ENCODE peak calls at places on chromosomes 5 and 9, in seven cellular contexts. I is lower lobe of right lung; V is HepG2; J is OCI-LY7; D is H1; U is cardiac muscle cell; R is CD8-positive, alpha-beta T cell. H is an unnamed sample. For H3K4me1, the result is how much of the 10 kb centered on the place peaks cover.

GRCh38 chr9:135792268-135793128 is 90.5 kb downstream of the KCNT1 start:
- DNase-seq in I (no peak), V (peak), J (no peak), D (no peak), U (no peak), R (no peak), H (no peak)

GRCh38 chr5:81022688-81023084 is 62.5 kb downstream of the RASGRF2 start:
- DNase-seq in I (no peak), V (no peak), J (no peak), D (no peak), U (no peak), R (no peak), H (no peak)

GRCh38 chr5:179319741-179320281 is 25.4 kb downstream of the ADAMTS2 start:
- DNase-seq in I (peak), V (no peak), J (no peak), D (no peak), U (no peak), R (no peak), H (no peak)

GRCh38 chr5:175443514-175444059 is 395 bp downstream of the DRD1 start:
- DNase-seq in I (no peak), V (no peak), J (no peak), D (no peak), U (no peak), R (no peak), H (no peak)

GRCh38 chr5:53303105-53303504 is 177.3 kb upstream of the FST start:
- DNase-seq in I (no peak), V (no peak), J (no peak), D (no peak), U (no peak), R (no peak), H (no peak)

GRCh38 chr5:160233215-160233614 is 3.9 kb downstream of the FABP6 start:
- DNase-seq in I (no peak), V (no peak), J (no peak), D (no peak), U (no peak), R (no peak), H (no peak)

GRCh38 chr9:120445974-120446373 is 134.0 kb downstream of the CDK5RAP2 start:
- DNase-seq in I (no peak), V (no peak), J (peak), D (no peak), U (no peak), R (no peak), H (no peak)

GRCh38 chr5:110386782-110387181 is 339.7 kb downstream of the TMEM232 start:
- DNase-seq in I (no peak), V (peak), J (no peak), D (no peak), U (no peak), R (no peak), H (no peak)

GRCh38 chr9:26667882-26668281 is 224.7 kb downstream of the CAAP1 start:
- DNase-seq in I (no peak), V (no peak), J (no peak), D (no peak), U (no peak), R (no peak), H (no peak)

GRCh38 chr5:94463739-94464138 is 154.7 kb downstream of the KIAA0825 start:
- DNase-seq in I (no peak), V (no peak), J (no peak), D (no peak), U (no peak), R (no peak), H (no peak)

GRCh38 chr5:160792281-160792680 is 59.7 kb downstream of the ATP10B start:
- DNase-seq in I (no peak), V (no peak), J (no peak), D (no peak), U (no peak), R (no peak), H (no peak)

DNA sequence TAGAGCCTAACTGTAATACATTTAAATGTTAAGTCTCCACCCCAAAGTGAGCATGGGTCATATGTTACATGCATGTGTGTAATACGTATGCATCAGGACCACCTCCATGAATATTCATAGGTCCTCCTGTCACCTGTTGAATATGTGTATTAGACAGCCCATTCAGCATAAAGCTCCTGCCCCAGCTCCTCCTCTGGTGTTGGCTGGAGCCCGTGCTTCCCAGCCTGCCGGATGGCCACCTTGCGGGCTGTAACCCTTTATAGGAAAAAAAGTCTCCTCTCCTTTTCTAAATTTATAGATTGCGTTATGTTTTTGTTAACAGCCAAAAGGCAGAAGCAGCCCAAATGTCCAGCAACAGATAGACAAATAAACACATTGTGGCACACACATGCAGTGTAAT is 299.5 kb downstream of the MED10 start:
- DNase-seq in I (no peak), V (no peak), J (no peak), D (no peak), U (no peak), R (no peak), H (no peak)
- H3K4me1 ChIP-seq in I (under half), V (under half), J (under half), D (under half), U (under half), R (under half), H (under half)

GRCh38 chr5:148585988-148586387 is 68.3 kb downstream of the HTR4 start:
- DNase-seq in I (no peak), V (no peak), J (no peak), D (no peak), U (no peak), R (no peak), H (no peak)
- TF ChIP-seq CTCF in I (no peak), V (no peak), J (peak), D (peak), U (peak), R (no peak), H (peak)

DNA sequence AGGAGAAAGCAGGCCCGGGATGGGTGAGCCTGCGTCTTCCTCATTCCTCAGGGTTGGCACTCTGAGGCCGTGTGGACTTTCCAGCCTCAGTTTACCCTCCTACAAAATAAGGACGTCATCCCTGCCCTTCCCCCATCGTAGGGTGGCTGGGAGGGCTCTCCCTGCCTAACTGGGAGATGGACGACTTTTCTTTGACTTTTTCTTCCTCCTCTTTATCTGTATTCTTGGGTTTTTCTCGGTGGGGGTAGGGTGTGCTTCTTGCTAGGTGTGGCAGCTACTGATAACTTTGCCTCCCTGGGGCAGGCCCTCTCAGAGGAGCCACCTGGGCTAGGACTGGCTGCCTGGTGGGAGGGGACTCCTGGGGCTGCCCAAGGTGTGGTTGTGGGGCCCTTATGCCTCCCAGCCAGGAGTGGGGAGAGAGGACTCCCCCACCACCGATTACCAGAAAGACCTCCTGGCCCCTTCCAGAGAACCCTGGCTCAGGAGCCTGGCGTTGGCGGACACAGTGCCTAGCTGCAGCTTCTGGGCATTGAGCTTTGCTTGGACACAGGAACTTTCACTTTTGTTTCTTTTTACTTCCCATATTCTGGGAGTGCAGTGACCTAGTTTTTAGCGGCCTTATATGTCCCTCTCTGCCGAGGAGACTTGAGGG is 6.1 kb downstream of the GLIPR2 start:
- DNase-seq in I (no peak), V (no peak), J (no peak), D (no peak), U (no peak), R (no peak), H (no peak)
- H3K4me1 ChIP-seq in I (half or more), V (under half), J (under half), D (under half), U (under half), R (half or more), H (under half)

GRCh38 chr9:37406603-37407401 is 15.7 kb upstream of the GRHPR start:
- DNase-seq in I (no peak), V (no peak), J (no peak), D (no peak), U (no peak), R (no peak), H (no peak)

GRCh38 chr9:37407468-37407867 is 15.0 kb upstream of the GRHPR start:
- DNase-seq in I (no peak), V (peak), J (peak), D (no peak), U (no peak), R (no peak), H (no peak)

GRCh38 chr9:37405764-37406380 is 16.6 kb upstream of the GRHPR start:
- DNase-seq in I (no peak), V (no peak), J (no peak), D (no peak), U (no peak), R (no peak), H (no peak)

GRCh38 chr9:37405350-37405749 is 17.1 kb upstream of the GRHPR start:
- DNase-seq in I (no peak), V (no peak), J (peak), D (no peak), U (no peak), R (no peak), H (no peak)

DNA sequence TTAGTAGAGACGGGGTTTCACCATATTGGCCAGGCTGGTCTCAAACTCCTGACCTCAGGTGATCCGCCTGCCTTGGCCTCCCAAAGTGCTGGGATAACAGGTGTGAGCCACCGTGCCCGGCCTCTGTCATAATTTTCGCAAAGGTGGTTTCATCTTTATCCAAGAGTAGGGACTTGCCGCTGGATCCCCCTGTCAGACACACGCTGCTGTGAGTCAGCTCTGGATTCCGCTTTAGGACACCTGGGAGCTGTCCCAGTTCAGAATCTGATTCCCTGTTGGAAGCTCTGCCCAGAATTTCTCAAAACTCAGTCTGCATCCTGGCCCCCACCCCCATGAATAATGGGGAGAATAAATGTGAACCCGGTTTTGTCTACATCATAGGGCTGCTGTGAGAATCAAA is 17.9 kb upstream of the GRHPR start:
- DNase-seq in I (no peak), V (no peak), J (peak), D (no peak), U (no peak), R (no peak), H (no peak)
- TF ChIP-seq CTCF in I (no peak), V (no peak), J (no peak), D (no peak), U (no peak), R (no peak), H (no peak)

DNA sequence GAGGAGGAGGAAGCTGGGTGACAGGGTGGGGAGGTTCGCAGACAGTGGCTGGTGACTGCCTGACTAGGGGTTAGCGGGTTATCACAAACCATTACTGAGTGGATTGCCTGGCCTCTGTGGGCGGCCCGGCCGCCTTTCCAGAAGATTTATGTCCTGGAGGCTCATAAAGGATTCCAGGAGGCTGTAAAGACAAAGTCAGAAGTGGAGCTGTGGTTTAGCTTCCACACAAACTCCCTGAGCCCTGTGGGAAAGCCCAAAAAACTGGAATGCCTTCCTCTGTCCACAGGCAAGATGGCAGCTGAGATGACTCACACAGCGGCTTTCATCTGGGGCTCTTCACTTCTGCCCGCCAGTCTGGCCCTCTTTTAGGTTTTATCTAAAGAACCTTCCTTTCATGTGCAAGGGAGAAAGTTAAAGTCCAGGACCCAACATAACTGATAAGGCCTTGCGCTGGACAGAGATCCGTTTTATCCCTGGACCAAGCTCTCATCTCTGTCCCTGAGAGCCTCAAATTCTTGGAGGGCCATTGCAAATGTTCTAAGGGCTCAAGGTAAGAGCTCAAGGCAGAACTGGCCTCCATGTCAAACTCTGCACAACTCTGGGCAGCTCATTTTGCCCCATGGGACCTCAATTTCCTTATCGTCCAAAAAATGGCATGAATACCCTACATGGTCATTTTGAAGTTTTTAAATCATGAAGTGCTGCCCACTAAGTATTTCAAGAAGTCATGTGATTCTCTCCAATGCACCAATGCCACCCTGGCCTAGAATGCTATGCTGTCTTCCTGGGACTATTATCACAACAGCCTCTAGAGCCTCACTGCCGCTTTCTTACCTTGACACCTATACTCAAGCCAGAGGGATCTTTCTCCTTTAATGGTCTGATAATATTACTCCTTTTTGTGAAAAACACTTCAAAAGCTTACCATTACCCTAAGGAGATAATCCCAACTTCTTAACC is 249.4 kb upstream of the TRIM32 start:
- DNase-seq in I (no peak), V (no peak), J (no peak), D (no peak), U (peak), R (no peak), H (no peak)
- H3K4me1 ChIP-seq in I (under half), V (under half), J (under half), D (under half), U (under half), R (under half), H (under half)

H was measured in left ventricle myocardium inferior.